ENCODE peak calls at places on chromosomes 6 and 20, in four cellular contexts. A, C, Z and W are unnamed samples.

GRCh38 chr6:31734703-31735500 is 1.4 kb downstream of the CLIC1 start:
- DNase-seq in A (peak; percentile 74), C (peak; percentile 65), Z (peak; percentile 93), W (peak; percentile 59)

GRCh38 chr6:72975346-72975745 is 249.9 kb downstream of the KHDC1L start:
- DNase-seq in A (no peak), C (no peak), Z (no peak), W (no peak)

GRCh38 chr6:66128676-66129075 is 421.6 kb upstream of the EYS start:
- DNase-seq in A (no peak), C (no peak), Z (no peak), W (no peak)

GRCh38 chr20:12740647-12741046 is 268.1 kb upstream of the SPTLC3 start:
- DNase-seq in A (no peak), C (no peak), Z (no peak), W (peak; percentile 12)

GRCh38 chr6:150617062-150617461 is 17.4 kb downstream of the PLEKHG1 start:
- DNase-seq in A (no peak), C (no peak), Z (no peak), W (no peak)

GRCh38 chr20:32538526-32538918 is 46.6 kb downstream of the NOL4L start:
- DNase-seq in A (no peak), C (no peak), Z (no peak), W (no peak)

GRCh38 chr20:35791823-35792222 is 20.0 kb downstream of the PHF20 start:
- DNase-seq in A (no peak), C (no peak), Z (no peak), W (peak; percentile 47)

GRCh38 chr6:3210024-3210610 is 17.3 kb downstream of the TUBB2B start:
- DNase-seq in A (no peak), C (no peak), Z (no peak), W (no peak)

GRCh38 chr6:129593233-129593564 is 116.8 kb downstream of the ARHGAP18 start:
- DNase-seq in A (no peak), C (peak; percentile 72), Z (no peak), W (no peak)

GRCh38 chr6:136529655-136530054 is 20.6 kb downstream of the MAP7 start:
- DNase-seq in A (no peak), C (no peak), Z (no peak), W (no peak)

GRCh38 chr6:6008648-6009421 is 2.1 kb upstream of the NRN1 start:
- DNase-seq in A (peak; percentile 84), C (peak; percentile 23), Z (peak; percentile 93), W (peak; percentile 38)

GRCh38 chr20:31967830-31968249 is at the start of gene XKR7:
- DNase-seq in A (peak; percentile 78), C (no peak), Z (peak; percentile 37), W (no peak)

GRCh38 chr6:75210885-75211739 is 5.3 kb upstream of the COL12A1 start:
- DNase-seq in A (no peak), C (peak; percentile 37), Z (peak; percentile 55), W (peak; percentile 56)

GRCh38 chr6:143701343-143702234 is 23.8 kb downstream of the PHACTR2 start:
- DNase-seq in A (no peak), C (no peak), Z (no peak), W (no peak)

GRCh38 chr20:40803381-40803780 is 114.3 kb upstream of the MAFB start:
- DNase-seq in A (no peak), C (no peak), Z (no peak), W (no peak)

GRCh38 chr6:7691675-7692452 is 34.0 kb upstream of the BMP6 start:
- DNase-seq in A (no peak), C (peak; percentile 78), Z (peak; percentile 74), W (peak; percentile 92)

GRCh38 chr6:81075974-81076373 is 676.5 kb downstream of the TENT5A start:
- DNase-seq in A (no peak), C (peak; percentile 9), Z (no peak), W (no peak)

GRCh38 chr6:148979006-148979901 is 232.4 kb downstream of the UST start:
- DNase-seq in A (no peak), C (peak; percentile 93), Z (no peak), W (no peak)

GRCh38 chr6:157711060-157711459 is 112.0 kb upstream of the SNX9 start:
- DNase-seq in A (no peak), C (no peak), Z (no peak), W (no peak)

GRCh38 chr6:50030777-50031562 is 9.2 kb upstream of the DEFB110 start:
- DNase-seq in A (peak; percentile 72), C (peak; percentile 47), Z (peak; percentile 55), W (no peak)

DNA sequence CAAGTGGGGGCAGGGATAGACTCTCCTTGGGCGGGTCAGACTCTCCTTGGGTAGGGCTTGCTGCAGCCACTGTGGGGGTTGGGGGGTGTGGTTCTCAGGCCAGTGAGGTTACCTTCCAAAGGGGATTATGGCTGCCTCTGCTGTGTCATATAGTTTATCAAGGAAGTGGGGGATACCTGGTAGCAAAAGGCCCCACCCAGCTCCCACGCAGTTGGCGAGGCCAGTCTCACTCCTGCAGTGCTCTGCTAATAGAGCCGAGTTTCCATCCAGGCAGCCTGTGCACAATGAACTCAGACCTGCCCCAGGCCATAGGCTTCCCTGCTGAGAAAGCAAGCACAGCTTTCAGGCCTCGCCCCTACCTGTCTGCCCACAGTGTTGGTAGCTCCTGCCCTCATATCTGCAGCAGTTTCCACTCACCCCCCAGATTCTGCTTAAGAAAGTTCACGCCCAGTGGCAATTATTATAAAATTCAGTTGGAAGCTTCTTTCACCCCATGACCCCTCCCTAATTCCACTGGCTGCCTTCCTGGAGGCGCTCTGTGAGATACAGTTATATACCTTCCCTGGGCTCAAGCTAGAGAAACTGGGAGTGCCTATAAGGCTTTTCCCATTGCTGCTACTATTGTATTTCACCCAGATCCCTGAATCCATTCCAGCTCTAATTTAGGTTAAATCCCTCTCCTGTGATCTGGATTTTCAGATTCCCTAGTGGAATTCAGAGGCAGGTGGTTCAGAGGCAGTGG is 56.1 kb downstream of the HDDC2 start:
- DNase-seq in A (no peak), C (no peak), Z (peak; percentile 50), W (no peak)
- TF ChIP-seq RNF2 in A (no peak), C (no peak), Z (no peak), W (no peak)

GRCh38 chr6:453152-453551 is 61.6 kb downstream of the IRF4 start:
- DNase-seq in A (peak; percentile 42), C (no peak), Z (no peak), W (no peak)
- TF ChIP-seq RNF2 in A (no peak), C (no peak), Z (no peak), W (no peak)

GRCh38 chr20:11529046-11529445 is 388.6 kb upstream of the BTBD3 start:
- DNase-seq in A (no peak), C (no peak), Z (no peak), W (no peak)
- TF ChIP-seq RNF2 in A (no peak), C (no peak), Z (no peak), W (no peak)

GRCh38 chr6:1486387-1486786 is 97.0 kb downstream of the FOXF2 start:
- DNase-seq in A (no peak), C (no peak), Z (no peak), W (no peak)

GRCh38 chr6:1482381-1483166 is 93.2 kb downstream of the FOXF2 start:
- DNase-seq in A (no peak), C (no peak), Z (no peak), W (no peak)

GRCh38 chr6:1481326-1481725 is 92.0 kb downstream of the FOXF2 start:
- DNase-seq in A (no peak), C (no peak), Z (no peak), W (peak; percentile 73)

GRCh38 chr6:1487239-1487638 is 97.9 kb downstream of the FOXF2 start:
- DNase-seq in A (no peak), C (no peak), Z (no peak), W (no peak)

GRCh38 chr6:1485678-1486077 is 96.3 kb downstream of the FOXF2 start:
- DNase-seq in A (no peak), C (no peak), Z (no peak), W (peak; percentile 80)
- TF ChIP-seq RNF2 in A (no peak), C (no peak), Z (no peak), W (no peak)

GRCh38 chr20:44599715-44600114 is 17.3 kb downstream of the PKIG start:
- DNase-seq in A (no peak), C (no peak), Z (no peak), W (no peak)

GRCh38 chr20:44597930-44598329 is 15.6 kb downstream of the PKIG start:
- DNase-seq in A (no peak), C (no peak), Z (no peak), W (no peak)

GRCh38 chr20:44600301-44600700 is 17.9 kb downstream of the PKIG start:
- DNase-seq in A (no peak), C (no peak), Z (no peak), W (no peak)

GRCh38 chr20:44597516-44597915 is 15.1 kb downstream of the PKIG start:
- DNase-seq in A (no peak), C (no peak), Z (no peak), W (no peak)

GRCh38 chr20:44598413-44599290 is 16.3 kb downstream of the PKIG start:
- DNase-seq in A (no peak), C (no peak), Z (no peak), W (no peak)
- TF ChIP-seq RNF2 in A (no peak), C (no peak), Z (no peak), W (no peak)

GRCh38 chr20:7841967-7842301 is 98.3 kb downstream of the HAO1 start:
- DNase-seq in A (no peak), C (no peak), Z (no peak), W (peak; percentile 34)
- TF ChIP-seq RNF2 in A (no peak), C (no peak), Z (no peak), W (no peak)

GRCh38 chr6:52013035-52013434 is 74.4 kb downstream of the PKHD1 start:
- DNase-seq in A (no peak), C (no peak), Z (no peak), W (peak; percentile 2)
- TF ChIP-seq RNF2 in A (no peak), C (no peak), Z (no peak), W (no peak)